ENCODE peak calls at places on chromosomes 6 and 20, in ten cellular contexts. N, O, X, Z, T, B, W, L, A and R are unnamed samples.

GRCh38 chr20:13006825-13007224 is 1.9 kb upstream of the SPTLC3 start:
- DNase-seq in X (peak; percentile 81), O (no peak), N (no peak), A (no peak), B (no peak), L (no peak), W (no peak), Z (no peak), T (no peak), R (peak; percentile 63)

GRCh38 chr20:63175031-63175895 is 40.7 kb downstream of the YTHDF1 start:
- DNase-seq in O (no peak), L (no peak), Z (peak; percentile 54), W (no peak), N (no peak), X (no peak), B (no peak), A (no peak), T (no peak), R (no peak)

GRCh38 chr20:44547419-44547818 is 25.5 kb upstream of the SERINC3 start:
- DNase-seq in W (no peak), N (no peak), Z (no peak), O (no peak), T (no peak), A (no peak), B (no peak), X (no peak), L (no peak), R (no peak)

GRCh38 chr6:105607624-105608392 is 204.9 kb upstream of the PREP start:
- DNase-seq in W (no peak), Z (no peak), B (no peak), A (no peak), O (no peak), N (no peak), L (no peak), T (no peak), X (no peak), R (no peak)

GRCh38 chr6:45920819-45921511 is 94.7 kb downstream of the CLIC5 start:
- DNase-seq in L (no peak), N (no peak), O (no peak), A (no peak), Z (no peak), W (no peak), T (no peak), X (no peak), B (no peak), R (no peak)

GRCh38 chr20:56420940-56421688 is 9.1 kb downstream of the CASS4 start:
- DNase-seq in W (no peak), B (no peak), L (no peak), X (no peak), O (no peak), Z (no peak), N (no peak), A (no peak), T (no peak), R (no peak)

GRCh38 chr6:129844118-129844891 is 16.8 kb downstream of the TMEM244 start:
- DNase-seq in N (no peak), W (no peak), A (no peak), X (peak; percentile 36), B (peak; percentile 61), O (peak; percentile 5), Z (no peak), L (no peak), T (peak; percentile 24), R (no peak)

GRCh38 chr20:33443512-33444239 is at the start of gene SNTA1:
- DNase-seq in B (peak; percentile 71), N (peak; percentile 94), W (peak; percentile 67), L (peak; percentile 98), A (peak; percentile 91), X (peak; percentile 70), Z (peak; percentile 98), O (peak; percentile 37), T (peak; percentile 98), R (peak; percentile 85)

GRCh38 chr20:45860573-45861011 is 3.2 kb downstream of the ZSWIM3 start:
- DNase-seq in B (no peak), O (no peak), T (no peak), Z (no peak), L (no peak), X (no peak), A (no peak), N (no peak), W (no peak), R (no peak)